ENCODE peak calls at places on chromosomes 3 and 15, in seven cellular contexts. T is NCI-H2171 treated with DMSO at 0.1 percent for 48 hours, R is nucleus accumbens, P is activated T-cell treated with anti-CD3 and anti-CD28 coated beads for 24 hours, O is T-cell, D is Right ventricle myocardium superior, C is NCI-H1694 treated with DMSO at 0.1 percent for 48 hours. X is an unnamed sample.

GRCh38 chr15:44753345-44753744 is 17.0 kb downstream of the TRIM69 start:
- DNase-seq in T (no peak), R (no peak), P (no peak), O (no peak), D (no peak), C (no peak), X (no peak)

GRCh38 chr15:25186906-25187645 is 232.3 kb downstream of the SNRPN start:
- DNase-seq in T (no peak), R (no peak), P (no peak), O (no peak), D (peak), C (no peak), X (no peak)

GRCh38 chr3:46408853-46409252 is 1.8 kb downstream of the CCRL2 start:
- DNase-seq in T (no peak), R (no peak), P (no peak), O (no peak), D (no peak), C (no peak), X (no peak)

GRCh38 chr15:43879386-43880355 is 52.9 kb downstream of the WDR76 start:
- DNase-seq in T (no peak), R (no peak), P (no peak), O (no peak), D (peak), C (no peak), X (no peak)

GRCh38 chr3:14423963-14424362 is 21.6 kb downstream of the SLC6A6 start:
- DNase-seq in T (no peak), R (no peak), P (no peak), O (no peak), D (no peak), C (no peak), X (no peak)

GRCh38 chr15:83475551-83475950 is 28.4 kb downstream of the SH3GL3 start:
- DNase-seq in T (no peak), R (no peak), P (no peak), O (no peak), D (no peak), C (no peak), X (no peak)

GRCh38 chr3:169629895-169630294 is 33.6 kb downstream of the MECOM start:
- DNase-seq in T (no peak), R (no peak), P (no peak), O (no peak), D (no peak), C (no peak), X (no peak)

GRCh38 chr3:151859125-151859741 is 14.2 kb upstream of the SUCNR1 start:
- DNase-seq in T (no peak), R (no peak), P (no peak), O (no peak), D (no peak), C (no peak), X (no peak)

GRCh38 chr3:197151562-197151961 is 121.9 kb upstream of the MELTF start:
- DNase-seq in T (peak), R (no peak), P (no peak), O (no peak), D (peak), C (no peak), X (no peak)

GRCh38 chr3:189961525-189962161 is 159.1 kb downstream of the P3H2 start:
- DNase-seq in T (peak), R (peak), P (peak), O (peak), D (peak), C (peak), X (peak)

GRCh38 chr3:29011441-29011840 is 269.4 kb upstream of the RBMS3 start:
- DNase-seq in T (peak), R (no peak), P (no peak), O (no peak), D (no peak), C (no peak), X (peak)

GRCh38 chr15:64596701-64597468 is 136.5 kb downstream of the ZNF609 start:
- DNase-seq in T (peak), R (peak), P (no peak), O (peak), D (no peak), C (peak), X (peak)

GRCh38 chr15:80093854-80094418 is 34.5 kb downstream of the ZFAND6 start:
- DNase-seq in T (peak), R (no peak), P (no peak), O (no peak), D (peak), C (no peak), X (no peak)

GRCh38 chr3:169496402-169496801 is 167.1 kb downstream of the MECOM start:
- DNase-seq in T (no peak), R (no peak), P (no peak), O (no peak), D (no peak), C (no peak), X (no peak)

GRCh38 chr3:44318929-44319328 is 19.6 kb upstream of the TCAIM start:
- DNase-seq in T (no peak), R (no peak), P (no peak), O (no peak), D (no peak), C (no peak), X (no peak)

GRCh38 chr3:65436580-65436979 is 602.1 kb downstream of the MAGI1 start:
- DNase-seq in T (peak), R (no peak), P (no peak), O (no peak), D (no peak), C (no peak), X (peak)

GRCh38 chr3:25907081-25907480 is 117.2 kb downstream of the OXSM start:
- DNase-seq in T (no peak), R (no peak), P (no peak), O (no peak), D (no peak), C (no peak), X (no peak)

GRCh38 chr3:162136136-162136535 is 639.5 kb downstream of the OTOL1 start:
- DNase-seq in T (no peak), R (no peak), P (no peak), O (no peak), D (peak), C (no peak), X (no peak)

X was measured in globus pallidus.